ENCODE peak calls at places on chromosomes 2 and 18, in six cellular contexts. U is HepG2, Z is A549, C is endothelial cell of umbilical vein, D is H1, R is K562. A is an unnamed sample.

GRCh38 chr18:58466636-58467205 is 162.2 kb downstream of the ALPK2 start:
- DNase-seq in U (no peak), Z (no peak), C (no peak), D (no peak), R (no peak), A (no peak)

GRCh38 chr2:231679131-231679530 is 29.2 kb upstream of the PTMA start:
- DNase-seq in U (no peak), Z (no peak), C (no peak), D (no peak), R (no peak), A (no peak)

GRCh38 chr2:185012643-185013042 is 414.3 kb downstream of the ZNF804A start:
- DNase-seq in U (no peak), Z (peak), C (no peak), D (no peak), R (no peak), A (peak)

GRCh38 chr18:49562481-49563129 is 748 bp downstream of the LIPG start:
- DNase-seq in U (no peak), Z (no peak), C (peak), D (no peak), R (no peak), A (no peak)

GRCh38 chr2:112674229-112674628 is 28.5 kb downstream of the SLC20A1 start:
- DNase-seq in U (no peak), Z (no peak), C (peak), D (no peak), R (no peak), A (no peak)

GRCh38 chr18:3652380-3653262 is 202.6 kb downstream of the TGIF1 start:
- DNase-seq in U (peak), Z (peak), C (peak), D (peak), R (peak), A (no peak)

GRCh38 chr2:217822296-217823252 is 180.2 kb downstream of the TNS1 start:
- DNase-seq in U (no peak), Z (no peak), C (no peak), D (no peak), R (no peak), A (no peak)

GRCh38 chr2:41994177-41994576 is 53.6 kb upstream of the PKDCC start:
- DNase-seq in U (no peak), Z (no peak), C (no peak), D (no peak), R (no peak), A (no peak)

GRCh38 chr2:191713837-191714236 is 35.9 kb downstream of the NABP1 start:
- DNase-seq in U (peak), Z (peak), C (no peak), D (no peak), R (no peak), A (peak)

GRCh38 chr2:221097568-221097915 is 474.6 kb downstream of the EPHA4 start:
- DNase-seq in U (no peak), Z (peak), C (peak), D (no peak), R (no peak), A (no peak)

GRCh38 chr2:216315817-216316603 is 56.3 kb downstream of the MARCHF4 start:
- DNase-seq in U (no peak), Z (peak), C (peak), D (no peak), R (no peak), A (no peak)

GRCh38 chr2:230634146-230634545 is 78.5 kb upstream of the CAB39 start:
- DNase-seq in U (no peak), Z (no peak), C (no peak), D (no peak), R (no peak), A (no peak)

GRCh38 chr2:232260075-232260474 is 118.5 kb upstream of the ALPP start:
- DNase-seq in U (no peak), Z (no peak), C (peak), D (no peak), R (no peak), A (no peak)

GRCh38 chr2:108933691-108934117 is 55.3 kb downstream of the EDAR start:
- DNase-seq in U (no peak), Z (no peak), C (no peak), D (no peak), R (peak), A (no peak)

GRCh38 chr2:145091967-145092366 is 572.0 kb upstream of the ZEB2 start:
- DNase-seq in U (no peak), Z (no peak), C (no peak), D (no peak), R (no peak), A (no peak)

GRCh38 chr2:11187083-11187619 is 31.9 kb downstream of the SLC66A3 start:
- DNase-seq in U (no peak), Z (peak), C (peak), D (no peak), R (no peak), A (no peak)

GRCh38 chr2:100741880-100742814 is 77.8 kb upstream of the NPAS2 start:
- DNase-seq in U (peak), Z (peak), C (no peak), D (no peak), R (no peak), A (no peak)

GRCh38 chr2:201199847-201200246 is 16.9 kb downstream of the CASP10 start:
- DNase-seq in U (no peak), Z (no peak), C (no peak), D (no peak), R (no peak), A (no peak)

GRCh38 chr18:58505181-58505580 is 123.7 kb downstream of the ALPK2 start:
- DNase-seq in U (no peak), Z (no peak), C (no peak), D (no peak), R (no peak), A (no peak)

GRCh38 chr2:232385660-232386489 is 7.3 kb downstream of the ALPP start:
- DNase-seq in U (no peak), Z (peak), C (peak), D (no peak), R (no peak), A (no peak)

GRCh38 chr2:37652199-37652640 is 19.2 kb downstream of the CDC42EP3 start:
- DNase-seq in U (no peak), Z (peak), C (peak), D (no peak), R (no peak), A (no peak)

GRCh38 chr2:171436307-171436706 is 2.3 kb downstream of the DCAF17 start:
- DNase-seq in U (no peak), Z (peak), C (peak), D (no peak), R (no peak), A (no peak)

GRCh38 chr2:170176212-170176611 is 1.7 kb upstream of the MYO3B start:
- DNase-seq in U (no peak), Z (no peak), C (no peak), D (no peak), R (no peak), A (no peak)

GRCh38 chr2:125479143-125479636 is 1176.8 kb upstream of the GYPC start:
- DNase-seq in U (no peak), Z (no peak), C (no peak), D (no peak), R (no peak), A (no peak)

GRCh38 chr18:35407871-35408481 is 30.8 kb upstream of the ZNF396 start:
- DNase-seq in U (peak), Z (peak), C (peak), D (no peak), R (peak), A (no peak)

GRCh38 chr18:39190508-39190907 is 1624.9 kb upstream of the CELF4 start:
- DNase-seq in U (no peak), Z (no peak), C (no peak), D (no peak), R (no peak), A (no peak)

GRCh38 chr18:37566479-37567060 is 972 bp upstream of the CELF4 start:
- DNase-seq in U (no peak), Z (no peak), C (no peak), D (no peak), R (no peak), A (no peak)

GRCh38 chr2:188364033-188364432 is 72.4 kb downstream of the GULP1 start:
- DNase-seq in U (no peak), Z (no peak), C (no peak), D (no peak), R (no peak), A (no peak)

GRCh38 chr2:17658251-17658843 is 95.3 kb downstream of the SMC6 start:
- DNase-seq in U (no peak), Z (no peak), C (no peak), D (no peak), R (no peak), A (no peak)

GRCh38 chr2:75516378-75517122 is 44.2 kb downstream of the EVA1A start:
- DNase-seq in U (peak), Z (no peak), C (peak), D (no peak), R (no peak), A (no peak)

GRCh38 chr2:224357098-224357901 is 44.6 kb downstream of the FAM124B start:
- DNase-seq in U (peak), Z (peak), C (peak), D (no peak), R (peak), A (peak)

GRCh38 chr2:175662335-175662734 is 339.7 kb downstream of the LNPK start:
- DNase-seq in U (no peak), Z (no peak), C (no peak), D (no peak), R (no peak), A (no peak)

DNA sequence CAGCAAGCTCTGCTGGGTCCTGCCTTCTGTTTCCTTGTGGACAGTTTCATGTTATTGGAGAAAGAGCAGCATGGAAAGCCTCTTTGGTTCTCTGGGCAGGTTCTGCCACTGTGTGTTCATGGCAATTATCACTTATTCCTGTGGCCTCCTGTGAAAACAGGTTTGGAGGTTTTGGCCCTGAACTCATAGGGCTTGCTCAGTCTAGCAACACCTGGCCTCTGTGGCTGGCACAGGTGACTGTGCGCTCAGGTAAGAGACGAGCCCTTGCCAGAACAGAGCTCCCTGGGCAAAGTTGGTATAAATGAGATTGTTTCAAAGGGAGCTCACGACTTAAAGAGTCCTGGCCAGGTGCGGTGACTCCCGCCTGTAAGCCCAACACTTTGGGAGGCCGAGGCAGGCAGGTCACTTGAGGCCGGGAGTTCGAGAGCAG is 5.7 kb downstream of the CEP68 start:
- DNase-seq in U (no peak), Z (no peak), C (no peak), D (no peak), R (no peak), A (no peak)
- TF ChIP-seq JUN in U (no peak), Z (no peak), C (no peak), D (no peak), R (no peak), A (no peak)

GRCh38 chr18:56672391-56672790 is 21.2 kb downstream of the WDR7 start:
- DNase-seq in U (no peak), Z (no peak), C (peak), D (no peak), R (no peak), A (no peak)
- TF ChIP-seq JUN in U (no peak), Z (no peak), C (no peak), D (no peak), R (no peak), A (no peak)

GRCh38 chr2:203989536-203989935 is 53.0 kb downstream of the ICOS start:
- DNase-seq in U (no peak), Z (no peak), C (no peak), D (no peak), R (no peak), A (no peak)

GRCh38 chr2:203992496-203992895 is 55.9 kb downstream of the ICOS start:
- DNase-seq in U (no peak), Z (no peak), C (no peak), D (no peak), R (no peak), A (no peak)

GRCh38 chr2:203987959-203988358 is 51.4 kb downstream of the ICOS start:
- DNase-seq in U (no peak), Z (no peak), C (no peak), D (no peak), R (no peak), A (no peak)

GRCh38 chr2:203993011-203993410 is 56.4 kb downstream of the ICOS start:
- DNase-seq in U (no peak), Z (no peak), C (no peak), D (no peak), R (no peak), A (no peak)

GRCh38 chr2:203988540-203989264 is 52.1 kb downstream of the ICOS start:
- DNase-seq in U (no peak), Z (no peak), C (no peak), D (no peak), R (no peak), A (no peak)
- TF ChIP-seq JUN in U (no peak), Z (no peak), C (no peak), D (no peak), R (no peak), A (no peak)

GRCh38 chr2:25078171-25079049 is 36.5 kb downstream of the EFR3B start:
- DNase-seq in U (peak), Z (peak), C (peak), D (no peak), R (no peak), A (no peak)
- TF ChIP-seq JUN in U (no peak), Z (peak), C (peak), D (no peak), R (no peak), A (no peak)

GRCh38 chr2:9494096-9494495 is 19.7 kb downstream of the IAH1 start:
- DNase-seq in U (no peak), Z (no peak), C (no peak), D (no peak), R (no peak), A (no peak)
- TF ChIP-seq JUN in U (no peak), Z (no peak), C (no peak), D (no peak), R (no peak), A (no peak)

GRCh38 chr18:26383454-26384270 is 157.4 kb downstream of the TAF4B start:
- DNase-seq in U (peak), Z (peak), C (peak), D (no peak), R (peak), A (no peak)
- TF ChIP-seq JUN in U (no peak), Z (no peak), C (no peak), D (no peak), R (no peak), A (no peak)